ENCODE peak calls at places on chromosomes 6 and 20, in seven cellular contexts. W, Y, D, R, F, O and Q are unnamed samples.
A peak's percentile ranks its signal among the peaks of the same experiment; 100 is the strongest.

GRCh38 chr6:30646450-30647038 is 389 bp upstream of the C6orf136 start:
- DNase-seq in W (no peak), Y (peak; percentile 89), D (peak; percentile 97), R (peak; percentile 93), F (no peak), O (peak; percentile 77), Q (peak; percentile 97)

GRCh38 chr20:4885877-4886276 is 115.4 kb downstream of the SLC23A2 start:
- DNase-seq in W (no peak), Y (no peak), D (no peak), R (no peak), F (no peak), O (no peak), Q (no peak)

GRCh38 chr6:44135173-44135748 is 7.9 kb downstream of the TMEM63B start:
- DNase-seq in W (no peak), Y (no peak), D (no peak), R (no peak), F (no peak), O (no peak), Q (no peak)

GRCh38 chr6:109456710-109457595 is 1.4 kb upstream of the MICAL1 start:
- DNase-seq in W (peak; percentile 37), Y (no peak), D (peak; percentile 86), R (peak; percentile 19), F (no peak), O (no peak), Q (peak; percentile 84)

GRCh38 chr6:111727798-111728197 is 122.1 kb upstream of the TRAF3IP2 start:
- DNase-seq in W (peak; percentile 81), Y (no peak), D (no peak), R (peak; percentile 76), F (no peak), O (no peak), Q (peak; percentile 54)

GRCh38 chr20:33662172-33662571 is at the start of gene C20orf144:
- DNase-seq in W (no peak), Y (no peak), D (no peak), R (no peak), F (no peak), O (peak; percentile 66), Q (no peak)

GRCh38 chr20:6920991-6921613 is 153.6 kb downstream of the BMP2 start:
- DNase-seq in W (no peak), Y (no peak), D (no peak), R (no peak), F (no peak), O (no peak), Q (no peak)

GRCh38 chr6:169045486-169045885 is 208.2 kb downstream of the THBS2 start:
- DNase-seq in W (no peak), Y (no peak), D (peak; percentile 78), R (no peak), F (no peak), O (peak; percentile 10), Q (no peak)

GRCh38 chr6:18595774-18596528 is 208.8 kb downstream of the RNF144B start:
- DNase-seq in W (peak; percentile 66), Y (peak; percentile 67), D (no peak), R (peak; percentile 93), F (peak; percentile 57), O (no peak), Q (peak; percentile 60)

GRCh38 chr6:111987295-111987694 is 66.6 kb upstream of the CCN6 start:
- DNase-seq in W (peak; percentile 8), Y (no peak), D (no peak), R (no peak), F (no peak), O (no peak), Q (peak; percentile 56)

GRCh38 chr6:109978174-109979032 is at the start of gene GPR6:
- DNase-seq in W (peak; percentile 47), Y (peak; percentile 36), D (peak; percentile 60), R (peak; percentile 96), F (peak; percentile 27), O (peak; percentile 84), Q (peak; percentile 22)

GRCh38 chr20:44770480-44771171 is 25.0 kb downstream of the KCNK15 start:
- DNase-seq in W (no peak), Y (no peak), D (no peak), R (no peak), F (peak; percentile 34), O (no peak), Q (peak; percentile 6)

GRCh38 chr6:43636312-43636667 is 650 bp downstream of the MAD2L1BP start:
- DNase-seq in W (no peak), Y (peak; percentile 14), D (no peak), R (peak; percentile 10), F (peak; percentile 26), O (no peak), Q (peak; percentile 41)

GRCh38 chr6:89050697-89051096 is 29.9 kb upstream of the PNRC1 start:
- DNase-seq in W (no peak), Y (no peak), D (no peak), R (no peak), F (no peak), O (no peak), Q (no peak)

GRCh38 chr6:94478178-94479140 is 1059.1 kb upstream of the EPHA7 start:
- DNase-seq in W (no peak), Y (no peak), D (no peak), R (no peak), F (no peak), O (no peak), Q (no peak)

GRCh38 chr20:17720755-17721154 is 21.0 kb downstream of the BANF2 start:
- DNase-seq in W (no peak), Y (no peak), D (no peak), R (no peak), F (no peak), O (no peak), Q (no peak)

GRCh38 chr20:19502169-19502568 is 255.9 kb upstream of the RIN2 start:
- DNase-seq in W (no peak), Y (no peak), D (peak; percentile 79), R (no peak), F (no peak), O (no peak), Q (no peak)

GRCh38 chr6:69866351-69867074 is at the start of gene COL19A1:
- DNase-seq in W (peak; percentile 14), Y (no peak), D (no peak), R (peak; percentile 59), F (peak; percentile 41), O (peak; percentile 74), Q (no peak)

GRCh38 chr6:26233608-26234420 is 131.2 kb upstream of the BTN3A2 start:
- DNase-seq in W (peak; percentile 73), Y (no peak), D (peak; percentile 57), R (peak; percentile 74), F (peak; percentile 91), O (no peak), Q (peak; percentile 80)

GRCh38 chr6:106981901-106982300 is 7.4 kb upstream of the CD24 start:
- DNase-seq in W (no peak), Y (no peak), D (no peak), R (no peak), F (no peak), O (no peak), Q (peak; percentile 79)

GRCh38 chr6:36139991-36140710 is 9.8 kb downstream of the MAPK13 start:
- DNase-seq in W (no peak), Y (no peak), D (no peak), R (peak; percentile 22), F (peak; percentile 34), O (no peak), Q (no peak)

GRCh38 chr20:32356935-32357868 is 929 bp upstream of the ASXL1 start:
- DNase-seq in W (peak; percentile 29), Y (peak; percentile 46), D (no peak), R (peak; percentile 51), F (no peak), O (no peak), Q (peak; percentile 41)

GRCh38 chr6:115415378-115415777 is 645.3 kb downstream of the FRK start:
- DNase-seq in W (no peak), Y (no peak), D (no peak), R (peak; percentile 89), F (no peak), O (no peak), Q (no peak)
- H3K4me3 ChIP-seq in W (no peak overlapping the region), Y (no peak overlapping the region), D (no peak overlapping the region), R (peak overlapping the region; percentile 31), F (no peak overlapping the region), O (no peak overlapping the region), Q (no peak overlapping the region)

DNA sequence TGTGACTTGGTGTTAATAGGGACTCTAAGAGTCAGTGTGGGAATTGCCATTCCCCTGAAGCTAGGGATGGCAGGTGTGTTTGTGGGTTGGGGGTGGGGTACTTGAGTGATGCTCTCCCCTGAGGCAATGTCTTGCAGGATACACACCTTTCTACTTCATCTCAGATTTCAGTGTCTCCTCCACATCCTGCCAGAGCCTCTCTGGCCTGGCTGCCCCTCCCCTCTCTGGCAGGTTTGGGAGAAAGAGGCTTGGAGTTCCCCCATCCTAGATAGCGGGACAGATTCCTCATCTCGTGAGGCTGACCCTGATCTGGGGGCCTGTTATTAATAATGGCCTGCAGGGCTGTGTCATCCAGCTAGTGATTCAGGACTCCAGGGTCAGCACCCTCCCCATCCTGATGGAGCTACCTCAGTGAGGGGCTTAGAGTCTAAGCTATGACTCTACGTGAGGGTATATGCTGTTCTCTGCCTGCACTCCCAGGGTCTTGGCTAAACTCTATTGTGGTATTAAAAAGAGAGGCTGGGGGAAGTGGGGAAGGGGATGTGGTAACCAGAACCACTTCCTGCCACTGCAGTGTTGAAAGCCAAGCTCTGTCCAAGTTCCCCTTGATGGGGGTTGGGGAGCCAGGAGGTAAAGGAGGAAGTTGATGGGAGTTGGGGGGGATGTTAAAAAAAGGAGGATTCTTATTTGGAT is 3.7 kb upstream of the MMP9 start:
- DNase-seq in W (no peak), Y (no peak), D (no peak), R (peak; percentile 89), F (peak; percentile 68), O (no peak), Q (no peak)
- TF ChIP-seq CTCF in W (no peak), Y (no peak), D (no peak), R (no peak), F (no peak), O (no peak), Q (no peak)

DNA sequence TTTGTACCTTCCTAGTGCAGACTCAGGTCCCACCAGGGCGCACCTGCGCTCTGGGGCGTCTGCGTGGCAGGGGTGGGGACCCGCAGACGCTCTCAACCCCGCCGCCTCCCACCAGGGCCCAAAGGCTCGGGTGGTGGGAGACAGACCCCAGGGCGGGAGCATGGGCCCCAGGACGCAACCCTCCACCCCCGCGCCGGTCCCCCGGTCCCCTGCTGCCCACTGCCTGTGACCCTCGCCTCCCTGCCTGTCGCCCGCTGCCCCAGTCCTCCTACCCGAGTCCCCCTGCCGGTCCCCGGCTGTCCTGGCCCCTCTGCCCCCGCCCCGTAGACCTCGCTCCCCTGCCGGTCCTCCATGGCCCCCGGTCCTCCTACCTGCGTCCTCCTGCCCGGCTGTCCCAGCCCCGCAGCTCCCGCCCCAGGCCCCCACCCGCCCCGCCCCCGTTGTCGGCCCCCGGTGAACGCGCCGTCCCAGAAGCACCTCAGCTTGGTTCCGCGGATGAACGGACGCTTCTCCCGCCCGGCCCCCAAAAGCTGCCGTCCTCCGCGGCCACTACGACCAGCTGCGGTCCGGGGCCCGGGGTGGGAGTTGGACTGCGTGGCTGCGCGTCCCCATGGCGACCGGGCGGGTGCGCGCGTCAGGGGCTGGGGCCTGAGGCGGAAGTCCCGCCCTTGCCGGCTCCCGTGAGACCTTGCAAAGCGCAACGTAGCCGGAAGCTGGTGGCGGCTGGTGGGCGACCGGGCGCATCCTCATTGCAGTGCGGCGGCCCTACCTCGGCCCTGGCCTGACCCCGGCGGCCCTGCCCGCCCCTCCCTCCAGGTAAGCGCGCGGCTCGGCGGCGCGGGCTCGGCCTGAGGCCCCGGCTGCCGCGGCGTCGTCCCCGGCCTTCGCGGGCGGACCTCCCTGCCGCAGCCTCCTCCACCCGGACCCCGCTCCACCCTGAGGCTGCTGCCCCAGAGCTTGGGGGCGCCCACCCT is at the start of gene ARFGAP1:
- DNase-seq in W (peak; percentile 84), Y (peak; percentile 79), D (peak; percentile 96), R (peak; percentile 97), F (peak; percentile 92), O (peak; percentile 97), Q (peak; percentile 96)
- H3K4me3 ChIP-seq in W (peak within 1 kb of the TSS; percentile 84), Y (peak within 1 kb of the TSS; percentile 94), D (peak within 1 kb of the TSS; percentile 86), R (peak within 1 kb of the TSS; percentile 89), F (peak within 1 kb of the TSS; percentile 100), O (peak within 1 kb of the TSS; percentile 85), Q (peak within 1 kb of the TSS; percentile 97)

GRCh38 chr20:3670511-3670910 is 7.3 kb upstream of the GFRA4 start:
- DNase-seq in W (no peak), Y (no peak), D (no peak), R (peak; percentile 44), F (no peak), O (peak; percentile 22), Q (no peak)
- TF ChIP-seq CTCF in W (peak; percentile 8), Y (peak; percentile 30), D (no peak), R (peak; percentile 40), F (no peak), O (no peak), Q (peak; percentile 9)